ENCODE peak calls at places on chromosomes 5 and 9, in four cellular contexts. J, I, C and P are unnamed samples.

GRCh38 chr5:72531496-72532190 is 24.4 kb upstream of the ZNF366 start:
- DNase-seq in J (no peak), I (no peak), C (no peak), P (no peak)

GRCh38 chr9:37156781-37157356 is 36.5 kb downstream of the ZCCHC7 start:
- DNase-seq in J (no peak), I (no peak), C (no peak), P (no peak)

GRCh38 chr5:56575821-56576220 is 239.5 kb upstream of the MAP3K1 start:
- DNase-seq in J (no peak), I (no peak), C (no peak), P (no peak)

GRCh38 chr9:21395778-21396717 is 10.8 kb upstream of the IFNA2 start:
- DNase-seq in J (peak), I (peak), C (peak), P (peak)

GRCh38 chr9:89678394-89679005 is 73.7 kb downstream of the GADD45G start:
- DNase-seq in J (no peak), I (no peak), C (no peak), P (no peak)

GRCh38 chr5:179166171-179166885 is 106.2 kb downstream of the ZNF354C start:
- DNase-seq in J (no peak), I (no peak), C (no peak), P (no peak)

GRCh38 chr5:102867999-102868662 is 113.0 kb downstream of the PAM start:
- DNase-seq in J (no peak), I (no peak), C (no peak), P (no peak)

GRCh38 chr9:22141906-22142305 is 132.8 kb upstream of the CDKN2B start:
- DNase-seq in J (no peak), I (no peak), C (no peak), P (no peak)

GRCh38 chr5:139482050-139482889 is at the start of gene STING1:
- DNase-seq in J (peak), I (peak), C (peak), P (no peak)

GRCh38 chr9:93572636-93573035 is 3.7 kb upstream of the PHF2 start:
- DNase-seq in J (no peak), I (no peak), C (no peak), P (no peak)

GRCh38 chr5:135810188-135810943 is 24.1 kb upstream of the SLC25A48 start:
- DNase-seq in J (no peak), I (no peak), C (no peak), P (no peak)

GRCh38 chr9:101999441-101999840 is 261.0 kb upstream of the GRIN3A start:
- DNase-seq in J (no peak), I (no peak), C (no peak), P (no peak)

GRCh38 chr5:179478624-179479023 is 71.7 kb upstream of the RUFY1 start:
- DNase-seq in J (no peak), I (no peak), C (no peak), P (no peak)

GRCh38 chr5:14445581-14446290 is 135.9 kb upstream of the OTULINL start:
- DNase-seq in J (peak), I (no peak), C (no peak), P (no peak)

GRCh38 chr5:60822285-60822556 is 21.8 kb downstream of the ELOVL7 start:
- DNase-seq in J (no peak), I (peak), C (no peak), P (no peak)

GRCh38 chr5:58322453-58322852 is 137.4 kb downstream of the PLK2 start:
- DNase-seq in J (no peak), I (no peak), C (no peak), P (no peak)

GRCh38 chr9:114390952-114391351 is 3.2 kb upstream of the AKNA start:
- DNase-seq in J (no peak), I (no peak), C (no peak), P (no peak)

GRCh38 chr5:125199968-125200841 is 453.8 kb upstream of the ZNF608 start:
- DNase-seq in J (no peak), I (no peak), C (no peak), P (peak)

GRCh38 chr9:134055981-134056461 is 11.8 kb downstream of the BRD3 start:
- DNase-seq in J (peak), I (no peak), C (no peak), P (no peak)

GRCh38 chr5:76818844-76819831 is at the start of gene F2RL1:
- DNase-seq in J (peak), I (no peak), C (peak), P (no peak)

GRCh38 chr9:115551396-115551795 is 433.4 kb upstream of the TNC start:
- DNase-seq in J (no peak), I (no peak), C (no peak), P (no peak)

GRCh38 chr5:18653216-18653752 is 1019.0 kb downstream of the TAF11L14 start:
- DNase-seq in J (no peak), I (no peak), C (no peak), P (no peak)

GRCh38 chr9:133735894-133736293 is 2.3 kb downstream of the SARDH start:
- DNase-seq in J (no peak), I (no peak), C (no peak), P (no peak)

GRCh38 chr9:132301521-132301920 is 53.3 kb downstream of the SETX start:
- DNase-seq in J (no peak), I (no peak), C (no peak), P (no peak)
- TF ChIP-seq CTCF in J (no peak), I (no peak), C (no peak), P (no peak)

DNA sequence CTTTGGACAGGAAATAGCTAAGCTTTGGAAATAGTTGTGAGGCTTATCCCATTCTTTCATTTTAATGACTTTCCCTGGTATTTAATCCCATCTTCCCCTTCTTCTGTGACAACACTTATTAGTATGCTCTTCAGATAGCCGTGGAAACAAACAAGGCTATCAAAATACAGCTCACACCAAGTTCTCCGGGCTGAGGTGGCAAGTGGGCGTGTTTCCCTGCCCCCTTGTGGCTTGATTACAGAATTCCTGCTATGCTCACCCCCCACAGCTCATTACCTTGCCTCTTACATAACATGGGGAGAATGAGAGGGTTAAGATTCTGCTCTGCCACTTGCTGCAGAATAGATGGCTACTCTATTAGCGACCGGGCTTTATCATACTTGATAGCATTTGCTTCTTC is 437.1 kb upstream of the TLE4 start:
- DNase-seq in J (no peak), I (no peak), C (no peak), P (no peak)
- TF ChIP-seq CTCF in J (no peak), I (no peak), C (no peak), P (peak)

GRCh38 chr9:86636614-86637013 is 282.4 kb upstream of the TUT7 start:
- DNase-seq in J (no peak), I (no peak), C (no peak), P (no peak)

GRCh38 chr9:86638109-86638508 is 283.9 kb upstream of the TUT7 start:
- DNase-seq in J (no peak), I (no peak), C (no peak), P (no peak)

GRCh38 chr9:86634501-86634900 is 280.3 kb upstream of the TUT7 start:
- DNase-seq in J (no peak), I (no peak), C (no peak), P (no peak)

GRCh38 chr9:86637515-86637914 is 283.3 kb upstream of the TUT7 start:
- DNase-seq in J (no peak), I (no peak), C (no peak), P (peak)

DNA sequence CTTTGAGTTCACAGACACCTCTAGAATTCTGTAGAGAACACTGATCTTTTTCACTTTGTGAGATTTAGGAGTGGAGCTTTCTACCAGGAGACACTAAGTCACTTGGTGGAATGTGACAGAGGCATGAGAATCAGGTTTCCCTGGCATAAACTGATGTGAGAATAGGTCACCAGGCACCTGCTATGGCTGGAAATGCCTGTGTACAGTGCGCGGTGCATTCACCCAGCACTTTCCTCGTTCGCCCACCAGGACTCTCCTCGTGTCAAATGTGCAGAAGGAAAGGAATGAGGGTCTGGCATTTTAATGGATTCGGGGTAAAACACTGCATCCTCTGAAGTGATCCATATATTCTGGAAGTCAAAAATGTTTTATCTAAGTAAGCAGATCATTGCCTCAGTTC is 281.8 kb upstream of the TUT7 start:
- DNase-seq in J (no peak), I (no peak), C (no peak), P (no peak)
- TF ChIP-seq CTCF in J (no peak), I (no peak), C (no peak), P (no peak)

GRCh38 chr5:80408475-80408875 is 611 bp downstream of the ZFYVE16 start:
- DNase-seq in J (peak), I (peak), C (no peak), P (peak)
- TF ChIP-seq CTCF in J (no peak), I (no peak), C (no peak), P (no peak)

DNA sequence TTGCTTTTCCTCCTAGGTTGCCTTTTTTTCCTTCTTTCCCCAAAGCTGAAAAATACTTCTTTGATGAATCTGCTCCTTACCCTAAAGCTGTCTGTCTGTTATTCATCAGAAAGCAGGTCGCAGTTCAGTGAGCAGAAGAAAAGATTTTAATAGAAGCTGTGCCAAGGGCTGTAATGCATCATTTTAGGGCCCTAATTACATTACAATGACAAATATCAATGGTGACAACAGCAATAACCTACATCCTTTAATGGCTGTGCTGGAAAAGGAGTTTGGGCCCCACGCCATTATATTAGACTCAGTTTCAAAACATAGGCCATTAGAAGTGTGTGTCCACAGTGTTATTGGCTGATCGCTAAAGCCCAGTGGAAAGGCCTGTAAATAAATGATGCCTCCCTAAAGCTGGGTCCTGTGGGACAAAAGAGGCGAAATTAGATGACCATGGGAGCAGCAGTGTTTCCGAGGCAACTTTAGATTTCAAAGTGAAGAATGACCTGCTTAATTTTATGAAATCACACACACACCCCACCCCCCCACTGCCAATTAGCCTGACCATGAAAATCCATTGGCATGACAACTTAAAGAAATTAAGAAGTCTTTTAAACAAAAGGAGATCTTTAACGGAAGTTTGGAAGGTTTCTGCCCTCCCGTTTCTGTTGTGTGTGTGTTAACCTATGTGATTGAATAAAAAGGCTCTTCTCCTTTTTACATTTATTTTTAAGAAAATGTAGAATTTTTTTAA is 38.4 kb downstream of the TLE4 start:
- DNase-seq in J (no peak), I (no peak), C (no peak), P (no peak)
- TF ChIP-seq CTCF in J (no peak), I (no peak), C (no peak), P (no peak)

DNA sequence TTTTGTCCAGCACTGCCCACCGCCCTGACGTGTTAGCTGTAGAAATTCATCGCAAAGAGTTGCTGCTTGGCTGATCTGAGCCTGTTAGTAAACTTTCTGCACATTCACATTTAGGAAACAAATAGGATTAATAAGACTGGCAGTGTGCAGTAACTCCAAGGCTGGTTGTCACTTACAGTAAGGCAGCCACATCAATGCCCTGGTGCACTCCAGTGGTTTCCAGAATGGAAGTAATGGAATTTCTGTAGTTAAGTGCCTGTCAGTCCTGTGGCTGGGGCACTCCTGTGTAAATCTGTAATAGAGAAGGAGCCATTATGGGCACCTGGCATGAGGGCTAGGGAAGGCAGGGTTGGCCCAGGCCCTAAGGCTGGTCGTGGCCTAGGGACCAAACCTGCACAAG is 70.6 kb downstream of the DOCK2 start:
- DNase-seq in J (no peak), I (no peak), C (no peak), P (no peak)
- TF ChIP-seq CTCF in J (no peak), I (no peak), C (no peak), P (no peak)

GRCh38 chr9:137213160-137214060 is 7.9 kb downstream of the NDOR1 start:
- DNase-seq in J (no peak), I (no peak), C (no peak), P (no peak)
- TF ChIP-seq CTCF in J (no peak), I (peak), C (no peak), P (no peak)

GRCh38 chr5:141389153-141390042 is 1.9 kb downstream of the PCDHGB4 start:
- DNase-seq in J (no peak), I (no peak), C (no peak), P (no peak)

GRCh38 chr5:141398608-141399007 is 861 bp downstream of the PCDHGB5 start:
- DNase-seq in J (no peak), I (no peak), C (no peak), P (no peak)

GRCh38 chr5:141393267-141393666 is 834 bp downstream of the PCDHGA8 start:
- DNase-seq in J (no peak), I (no peak), C (no peak), P (no peak)

GRCh38 chr5:141388661-141389060 is 1.2 kb downstream of the PCDHGB4 start:
- DNase-seq in J (no peak), I (no peak), C (no peak), P (no peak)

GRCh38 chr5:141392429-141393198 is at the start of gene PCDHGA8:
- DNase-seq in J (no peak), I (no peak), C (no peak), P (no peak)
- TF ChIP-seq CTCF in J (no peak), I (no peak), C (no peak), P (no peak)